ENCODE peak calls at places on chromosomes 16 and 17, in eight cellular contexts. Y, K, R, E, J, D, X and H are unnamed samples.

GRCh38 chr17:59378621-59379194 is 47.3 kb downstream of the YPEL2 start:
- DNase-seq in D (peak), J (no peak), Y (peak), X (no peak), R (no peak), E (no peak), K (no peak), H (no peak)

GRCh38 chr16:29678691-29679267 is at the start of gene QPRT:
- DNase-seq in X (no peak), R (peak), K (peak), E (no peak), Y (no peak), D (peak), J (peak), H (no peak)

GRCh38 chr16:88977028-88977844 is at the start of gene CBFA2T3:
- DNase-seq in X (no peak), K (peak), R (peak), D (no peak), J (peak), E (no peak), Y (no peak), H (peak)

GRCh38 chr16:2027024-2028010 is 615 bp downstream of the NHERF2 start:
- DNase-seq in J (no peak), E (no peak), R (no peak), D (peak), K (no peak), X (no peak), Y (no peak), H (no peak)

GRCh38 chr17:34487616-34488015 is 91.8 kb upstream of the TMEM132E start:
- DNase-seq in K (no peak), E (no peak), X (no peak), R (no peak), D (no peak), J (no peak), Y (no peak), H (no peak)

GRCh38 chr17:64109400-64109799 is 20.5 kb downstream of the ERN1 start:
- DNase-seq in K (no peak), J (no peak), E (no peak), D (no peak), R (no peak), X (no peak), Y (no peak), H (no peak)

GRCh38 chr16:84740596-84741071 is 40.8 kb downstream of the USP10 start:
- DNase-seq in J (peak), X (no peak), D (no peak), K (peak), Y (no peak), R (no peak), E (no peak), H (no peak)

GRCh38 chr16:82585675-82586074 is 41.1 kb upstream of the CDH13 start:
- DNase-seq in D (peak), E (no peak), X (no peak), R (no peak), K (no peak), J (no peak), Y (no peak), H (no peak)

GRCh38 chr17:8555062-8555461 is 75.5 kb downstream of the MYH10 start:
- DNase-seq in J (no peak), E (no peak), K (no peak), D (no peak), Y (no peak), R (no peak), X (peak), H (no peak)

GRCh38 chr16:69179255-69180010 is 7.5 kb upstream of the SNTB2 start:
- DNase-seq in Y (no peak), J (peak), X (peak), D (peak), E (no peak), K (no peak), R (no peak), H (peak)

GRCh38 chr17:7294614-7295153 is at the start of gene YBX2:
- DNase-seq in K (no peak), E (peak), R (no peak), X (peak), D (peak), J (peak), Y (no peak), H (no peak)

GRCh38 chr17:36066365-36066945 is 2.4 kb downstream of the CCL18 start:
- DNase-seq in E (no peak), X (no peak), D (no peak), R (no peak), K (no peak), J (no peak), Y (no peak), H (no peak)

GRCh38 chr17:4249452-4250029 is 14.2 kb downstream of the ANKFY1 start:
- DNase-seq in J (no peak), K (no peak), X (peak), Y (no peak), R (no peak), D (peak), E (no peak), H (no peak)

GRCh38 chr16:51427081-51427480 is 276.0 kb upstream of the SALL1 start:
- DNase-seq in J (no peak), E (no peak), R (no peak), K (no peak), X (no peak), D (no peak), Y (no peak), H (no peak)

GRCh38 chr17:44599298-44600175 is 42.3 kb downstream of the FZD2 start:
- DNase-seq in Y (peak), E (no peak), K (no peak), D (peak), J (no peak), X (no peak), R (no peak), H (peak)

GRCh38 chr16:30997887-30998711 is 12.3 kb downstream of the STX1B start:
- DNase-seq in Y (peak), J (no peak), X (peak), D (peak), R (no peak), E (no peak), K (no peak), H (no peak)

GRCh38 chr16:48720266-48720665 is 110.3 kb upstream of the N4BP1 start:
- DNase-seq in K (no peak), E (no peak), R (no peak), Y (no peak), X (peak), D (no peak), J (no peak), H (no peak)

GRCh38 chr17:45722161-45722560 is 62.0 kb upstream of the CRHR1 start:
- DNase-seq in K (no peak), D (peak), Y (no peak), R (peak), J (no peak), E (no peak), X (no peak), H (no peak)

GRCh38 chr17:79986441-79987186 is 49.1 kb downstream of the TBC1D16 start:
- DNase-seq in E (no peak), J (no peak), K (no peak), R (no peak), D (peak), X (no peak), Y (no peak), H (no peak)

GRCh38 chr17:55421179-55421934 is at the start of gene MMD:
- DNase-seq in J (no peak), X (peak), E (no peak), D (peak), R (peak), K (peak), Y (no peak), H (no peak)

GRCh38 chr17:71118039-71118438 is 948.7 kb downstream of the KCNJ2 start:
- DNase-seq in X (peak), R (no peak), J (no peak), K (no peak), E (no peak), D (no peak), Y (no peak), H (no peak)

GRCh38 chr16:53219795-53220194 is 165.0 kb downstream of the CHD9 start:
- DNase-seq in Y (no peak), D (peak), X (no peak), K (no peak), R (no peak), E (no peak), J (no peak), H (no peak)

GRCh38 chr16:3618782-3619166 is 7.4 kb upstream of the SLX4 start:
- DNase-seq in E (no peak), J (no peak), D (no peak), X (peak), R (no peak), K (no peak), Y (no peak), H (no peak)

GRCh38 chr17:74532115-74532514 is 840 bp upstream of the CD300LB start:
- DNase-seq in Y (no peak), D (no peak), R (peak), K (peak), E (no peak), J (peak), X (no peak), H (peak)

GRCh38 chr16:69301187-69301586 is 10.0 kb upstream of the VPS4A start:
- DNase-seq in R (no peak), J (no peak), Y (no peak), D (no peak), E (no peak), K (no peak), X (no peak), H (no peak)

GRCh38 chr16:53091508-53092211 is 36.9 kb downstream of the CHD9 start:
- DNase-seq in D (peak), E (no peak), R (peak), J (peak), Y (peak), K (peak), X (peak), H (peak)